ENCODE peak calls at places on chromosomes 3 and 15, in four cellular contexts. D is fibroblast of lung, A is GM13976, J is ascending aorta. Q is an unnamed sample.

GRCh38 chr3:139293665-139294023 is 50.2 kb upstream of the MRPS22 start:
- DNase-seq in D (no peak), A (no peak), J (no peak), Q (no peak)

GRCh38 chr3:4888913-4889846 is 90.1 kb upstream of the BHLHE40 start:
- DNase-seq in D (peak), A (peak), J (no peak), Q (peak)

GRCh38 chr3:43105224-43105596 is 669 bp downstream of the POMGNT2 start:
- DNase-seq in D (no peak), A (no peak), J (no peak), Q (no peak)

GRCh38 chr3:54931182-54931581 is 3.3 kb upstream of the LRTM1 start:
- DNase-seq in D (no peak), A (no peak), J (no peak), Q (no peak)

GRCh38 chr3:189355481-189356201 is 183.9 kb downstream of the TPRG1 start:
- DNase-seq in D (peak), A (no peak), J (no peak), Q (no peak)

GRCh38 chr15:61064653-61065052 is 164.4 kb downstream of the RORA start:
- DNase-seq in D (no peak), A (no peak), J (no peak), Q (no peak)

GRCh38 chr3:152768478-152768877 is 66.5 kb upstream of the P2RY1 start:
- DNase-seq in D (no peak), A (no peak), J (no peak), Q (no peak)

GRCh38 chr15:32743411-32744145 is 25.8 kb downstream of the GREM1 start:
- DNase-seq in D (peak), A (no peak), J (no peak), Q (no peak)

GRCh38 chr15:93331545-93332117 is 242.6 kb upstream of the RGMA start:
- DNase-seq in D (no peak), A (no peak), J (no peak), Q (no peak)

GRCh38 chr3:50734985-50735384 is 60.3 kb downstream of the DOCK3 start:
- DNase-seq in D (no peak), A (no peak), J (no peak), Q (no peak)
- TF ChIP-seq CTCF in D (no peak), A (no peak), J (no peak), Q (no peak)

GRCh38 chr3:182305881-182306665 is 487.2 kb upstream of the ATP11B start:
- DNase-seq in D (no peak), A (no peak), J (no peak), Q (no peak)

GRCh38 chr3:182303169-182303568 is 490.1 kb upstream of the ATP11B start:
- DNase-seq in D (no peak), A (no peak), J (no peak), Q (no peak)

GRCh38 chr3:182308328-182308727 is 485.0 kb upstream of the ATP11B start:
- DNase-seq in D (no peak), A (no peak), J (no peak), Q (no peak)

GRCh38 chr3:182309120-182309519 is 484.2 kb upstream of the ATP11B start:
- DNase-seq in D (no peak), A (no peak), J (no peak), Q (no peak)
- TF ChIP-seq CTCF in D (no peak), A (no peak), J (no peak), Q (no peak)

DNA sequence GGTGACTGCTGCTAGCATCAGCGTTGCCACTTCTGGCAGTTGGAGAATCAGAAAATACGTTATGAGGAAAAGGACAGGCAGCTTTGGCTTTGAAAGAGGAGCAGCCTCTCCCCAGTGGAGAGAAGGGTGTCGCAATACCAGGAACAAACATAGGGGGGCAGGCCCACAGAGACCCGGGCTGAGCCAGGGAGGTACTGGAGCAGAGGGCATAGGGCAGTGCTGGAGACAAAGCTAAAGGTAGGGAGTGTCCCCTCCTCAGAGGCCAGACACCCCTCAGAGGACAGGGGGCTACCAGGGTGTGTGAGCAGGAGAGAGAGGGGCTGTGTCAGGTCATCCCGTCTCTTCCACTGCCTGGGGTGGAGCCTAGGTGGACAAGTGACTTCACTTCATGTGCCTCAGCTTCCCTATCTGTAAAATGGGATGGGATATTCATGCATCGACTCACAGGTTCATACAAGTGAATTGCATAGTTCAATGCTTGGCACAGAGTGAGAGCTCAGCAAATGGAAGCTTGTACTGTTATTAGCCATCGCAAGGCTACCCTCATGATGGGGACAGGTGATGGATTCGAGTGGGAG is 49.7 kb upstream of the LIMD1 start:
- DNase-seq in D (no peak), A (no peak), J (no peak), Q (no peak)
- TF ChIP-seq CTCF in D (peak), A (no peak), J (no peak), Q (peak)

GRCh38 chr3:13040381-13041074 is 32.7 kb downstream of the IQSEC1 start:
- DNase-seq in D (no peak), A (peak), J (no peak), Q (peak)
- TF ChIP-seq CTCF in D (no peak), A (no peak), J (no peak), Q (no peak)

GRCh38 chr3:59049671-59050331 is at the start of gene CFAP20DC:
- DNase-seq in D (peak), A (peak), J (peak), Q (peak)
- TF ChIP-seq CTCF in D (no peak), A (no peak), J (no peak), Q (no peak)

GRCh38 chr3:170062769-170063168 is 25.0 kb downstream of the GPR160 start:
- DNase-seq in D (no peak), A (no peak), J (no peak), Q (no peak)
- TF ChIP-seq CTCF in D (no peak), A (no peak), J (no peak), Q (no peak)

Q was measured in GM10248.